ENCODE peak calls at places on chromosomes 5 and 9, in four cellular contexts. X, L, I and R are unnamed samples.

GRCh38 chr5:154971501-154971900 is 30.6 kb downstream of the MRPL22 start:
- DNase-seq in X (no peak), L (peak), I (no peak), R (no peak)

GRCh38 chr9:100099722-100100042 is 639 bp downstream of the INVS start:
- DNase-seq in X (no peak), L (no peak), I (peak), R (no peak)

GRCh38 chr5:160165137-160166068 is 46.2 kb upstream of the PWWP2A start:
- DNase-seq in X (peak), L (peak), I (peak), R (no peak)

GRCh38 chr5:22908129-22908528 is 55.0 kb upstream of the CDH12 start:
- DNase-seq in X (no peak), L (no peak), I (no peak), R (no peak)

GRCh38 chr9:107739601-107740082 is 250.1 kb upstream of the KLF4 start:
- DNase-seq in X (no peak), L (peak), I (peak), R (no peak)

GRCh38 chr5:671459-672328 is 21.5 kb downstream of the TPPP start:
- DNase-seq in X (peak), L (peak), I (peak), R (peak)

GRCh38 chr5:171313481-171314206 is 4.6 kb downstream of the TLX3 start:
- DNase-seq in X (no peak), L (no peak), I (no peak), R (no peak)

GRCh38 chr5:176429972-176430371 is 13.6 kb upstream of the CLTB start:
- DNase-seq in X (no peak), L (no peak), I (no peak), R (no peak)

GRCh38 chr9:121688149-121688680 is 36.8 kb downstream of the DAB2IP start:
- DNase-seq in X (no peak), L (no peak), I (no peak), R (no peak)
- H3K27ac ChIP-seq in X (no peak), L (no peak), I (no peak), R (no peak)

DNA sequence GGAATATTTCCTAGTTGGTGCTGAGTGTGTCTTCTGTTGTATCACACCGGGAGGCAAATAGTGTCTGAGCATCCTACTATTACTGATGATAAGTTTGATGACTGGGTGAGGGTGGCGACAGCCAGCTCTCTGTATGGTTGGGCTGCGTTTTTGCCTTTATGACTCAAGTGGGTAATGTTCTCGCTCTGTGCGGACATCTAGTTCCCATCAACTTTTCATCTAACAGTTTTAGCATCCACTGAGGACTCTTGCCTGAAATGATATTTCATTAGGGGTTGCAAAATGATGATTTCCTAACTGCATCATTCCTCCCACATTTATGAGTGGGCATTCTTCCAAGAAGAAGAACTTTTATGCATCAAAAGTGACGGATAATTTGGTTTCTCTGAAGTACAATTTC is 26.5 kb downstream of the HMCN2 start:
- DNase-seq in X (no peak), L (peak), I (no peak), R (no peak)
- H3K27ac ChIP-seq in X (no peak), L (no peak), I (no peak), R (no peak)

GRCh38 chr5:124732891-124733670 is 13.4 kb downstream of the ZNF608 start:
- DNase-seq in X (no peak), L (no peak), I (no peak), R (no peak)
- H3K27ac ChIP-seq in X (peak), L (no peak), I (no peak), R (no peak)

DNA sequence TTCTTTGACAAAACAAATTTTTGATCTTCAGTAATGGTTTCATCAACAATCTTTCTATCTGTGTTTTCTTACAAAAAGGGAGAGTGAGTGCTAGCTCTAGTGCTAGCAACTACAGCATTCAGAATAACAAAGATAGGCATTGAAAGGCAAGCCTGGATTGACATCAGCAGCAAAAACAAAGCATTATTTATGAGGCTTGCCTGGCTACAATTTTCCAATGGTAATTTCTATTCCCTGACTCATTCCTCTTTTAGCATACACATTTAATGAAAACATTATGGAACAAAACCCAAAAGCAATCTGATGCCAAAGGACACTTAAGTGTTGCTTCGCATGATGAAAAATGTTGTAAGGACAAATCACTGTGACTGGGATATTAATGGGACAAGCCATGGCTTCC is 179.6 kb upstream of the EDIL3 start:
- DNase-seq in X (no peak), L (no peak), I (no peak), R (no peak)
- H3K27ac ChIP-seq in X (no peak), L (no peak), I (no peak), R (no peak)

DNA sequence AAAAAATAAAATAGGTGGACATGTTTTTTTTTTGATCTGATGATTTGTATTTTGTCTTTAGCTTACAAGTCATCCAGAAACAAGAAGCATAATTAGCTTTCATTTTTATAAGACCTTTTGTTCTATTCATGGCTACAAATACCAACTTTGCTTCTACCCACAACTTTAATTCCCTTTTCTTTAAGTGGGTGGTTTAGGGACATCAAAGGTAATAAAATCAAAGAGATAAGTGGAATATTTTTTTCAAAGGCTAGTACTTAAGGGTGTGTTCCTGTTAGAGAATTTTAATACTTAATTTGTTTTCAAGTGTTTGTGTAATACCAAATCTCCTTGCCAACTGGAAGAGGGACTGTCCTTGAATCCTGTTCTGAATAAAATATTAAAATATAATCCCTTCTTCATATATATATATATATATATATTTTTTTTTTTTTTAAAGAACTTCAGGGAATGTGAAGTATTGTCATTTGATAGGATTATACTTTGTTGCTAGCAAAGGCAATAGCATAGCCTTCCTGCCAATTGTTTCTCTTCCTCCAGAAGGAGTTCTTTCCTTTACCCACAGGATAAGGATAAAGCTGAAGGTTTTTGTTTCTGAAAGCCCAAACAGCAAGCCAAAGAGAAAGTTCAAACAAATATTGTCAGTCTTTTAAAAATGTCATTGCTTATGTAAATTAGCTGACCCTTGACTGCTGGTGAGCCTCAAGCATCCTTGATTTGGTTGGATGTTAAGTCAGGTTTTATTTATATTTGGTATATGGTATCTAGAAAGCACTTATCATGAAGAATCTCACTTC is 108.9 kb downstream of the PAM start:
- DNase-seq in X (peak), L (peak), I (no peak), R (no peak)
- H3K27ac ChIP-seq in X (no peak), L (peak), I (peak), R (no peak)

GRCh38 chr5:66617223-66617861 is 21.1 kb downstream of the MAST4 start:
- DNase-seq in X (no peak), L (no peak), I (no peak), R (no peak)
- H3K27ac ChIP-seq in X (no peak), L (no peak), I (no peak), R (no peak)

DNA sequence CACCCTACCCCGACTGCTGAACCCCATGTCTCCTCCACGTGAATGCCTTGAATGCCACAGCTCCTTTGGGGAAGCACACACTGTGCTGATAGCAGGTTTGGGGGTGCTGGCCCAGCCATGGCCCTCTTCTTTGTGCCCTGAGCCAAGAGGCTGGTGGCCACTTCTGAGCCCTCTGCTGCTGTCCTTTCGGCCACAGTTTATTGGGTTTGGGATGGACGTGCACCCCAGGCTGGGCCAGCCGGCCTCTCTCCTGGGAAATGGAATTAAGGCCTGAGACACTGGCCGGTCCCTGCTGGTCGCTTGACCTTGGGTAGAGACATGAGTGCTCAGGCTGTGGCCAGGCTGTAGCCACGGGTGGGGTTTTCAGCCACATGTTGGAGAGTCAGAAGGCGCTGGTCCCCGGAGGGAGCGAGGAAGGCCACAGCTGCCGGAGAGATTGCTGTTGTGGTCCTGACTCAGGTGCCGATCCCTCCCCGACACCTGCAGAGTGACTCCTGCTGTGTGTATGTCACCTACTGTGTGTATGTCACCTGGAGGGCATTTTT is 26.6 kb downstream of the FAM163B start:
- DNase-seq in X (no peak), L (no peak), I (no peak), R (no peak)
- H3K27ac ChIP-seq in X (no peak), L (no peak), I (no peak), R (peak)

GRCh38 chr5:112823656-112824055 is 37.4 kb upstream of the SRP19 start:
- DNase-seq in X (no peak), L (no peak), I (no peak), R (no peak)
- H3K27ac ChIP-seq in X (no peak), L (no peak), I (no peak), R (no peak)

GRCh38 chr9:130874783-130875182 is 21.8 kb downstream of the QRFP start:
- DNase-seq in X (no peak), L (no peak), I (no peak), R (no peak)

GRCh38 chr9:130872511-130872910 is 24.1 kb downstream of the QRFP start:
- DNase-seq in X (no peak), L (no peak), I (no peak), R (no peak)

GRCh38 chr9:130872058-130872453 is 24.6 kb downstream of the QRFP start:
- DNase-seq in X (no peak), L (no peak), I (no peak), R (no peak)

GRCh38 chr9:130872912-130873503 is 23.6 kb downstream of the QRFP start:
- DNase-seq in X (no peak), L (no peak), I (peak), R (no peak)

GRCh38 chr9:130873966-130874365 is 22.6 kb downstream of the QRFP start:
- DNase-seq in X (no peak), L (no peak), I (no peak), R (no peak)
- H3K27ac ChIP-seq in X (no peak), L (no peak), I (peak), R (no peak)

DNA sequence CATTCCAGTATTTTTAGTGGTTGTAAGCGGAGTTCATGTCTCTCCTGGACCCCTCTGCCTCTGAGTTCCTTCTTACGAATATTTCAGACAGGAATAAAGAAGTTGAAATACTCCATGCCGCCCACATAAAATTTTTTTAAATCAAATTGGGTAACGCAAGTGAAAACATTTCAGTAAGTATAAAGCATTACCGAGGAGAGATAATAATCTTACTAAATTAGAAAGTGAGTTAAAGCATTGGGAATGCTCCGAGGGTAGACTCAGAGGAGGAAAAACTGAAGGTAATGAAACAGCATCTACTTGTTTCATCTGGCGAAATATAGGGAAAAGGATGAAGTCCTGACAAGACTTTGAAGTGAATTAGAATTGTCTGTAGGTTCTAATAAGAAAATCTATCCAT is 317.6 kb downstream of the ARRDC3 start:
- DNase-seq in X (no peak), L (peak), I (no peak), R (no peak)
- H3K27ac ChIP-seq in X (no peak), L (no peak), I (no peak), R (no peak)